ENCODE peak calls at places on chromosomes 12 and 14, in ten cellular contexts. S is CD8-positive, alpha-beta T cell; I is A549; V is Panc1; W is MM.1S; N is H7; C is suprapubic skin; Y is WERI-Rb-1; O is cardiac fibroblast; T is gastrocnemius medialis. F is an unnamed sample.

GRCh38 chr14:90003526-90004312 is 48.0 kb downstream of the TDP1 start:
- DNase-seq in S (no peak), I (no peak), V (no peak), W (no peak), N (no peak), C (no peak), Y (no peak), O (no peak), T (no peak), F (no peak)

GRCh38 chr12:15011162-15011561 is 38.3 kb downstream of the PDE6H start:
- DNase-seq in S (no peak), I (peak), V (no peak), W (peak), N (no peak), C (no peak), Y (no peak), O (no peak), T (no peak), F (no peak)

GRCh38 chr14:73216035-73216434 is 21.3 kb upstream of the PAPLN start:
- DNase-seq in S (no peak), I (no peak), V (no peak), W (no peak), N (no peak), C (no peak), Y (no peak), O (no peak), T (no peak), F (no peak)

GRCh38 chr12:6323340-6323994 is 13.0 kb downstream of the PLEKHG6 start:
- DNase-seq in S (peak), I (peak), V (peak), W (peak), N (peak), C (peak), Y (peak), O (peak), T (peak), F (no peak)

GRCh38 chr14:104438166-104438887 is 141.2 kb upstream of the C14orf180 start:
- DNase-seq in S (no peak), I (no peak), V (no peak), W (no peak), N (peak), C (peak), Y (no peak), O (no peak), T (no peak), F (no peak)

GRCh38 chr14:75982724-75983358 is 1.0 kb upstream of the TGFB3 start:
- DNase-seq in S (no peak), I (peak), V (no peak), W (peak), N (peak), C (peak), Y (no peak), O (peak), T (no peak), F (no peak)

GRCh38 chr12:29616664-29617409 is 119.4 kb upstream of the OVCH1 start:
- DNase-seq in S (no peak), I (peak), V (peak), W (no peak), N (no peak), C (no peak), Y (no peak), O (peak), T (no peak), F (no peak)

GRCh38 chr12:71282020-71282419 is 124.2 kb upstream of the TSPAN8 start:
- DNase-seq in S (no peak), I (no peak), V (no peak), W (no peak), N (no peak), C (no peak), Y (no peak), O (no peak), T (no peak), F (no peak)

GRCh38 chr12:94100254-94100653 is 48.1 kb upstream of the PLXNC1 start:
- DNase-seq in S (no peak), I (peak), V (peak), W (no peak), N (no peak), C (no peak), Y (no peak), O (no peak), T (peak), F (peak)

GRCh38 chr14:96297999-96298398 is 42.0 kb downstream of the BDKRB1 start:
- DNase-seq in S (no peak), I (no peak), V (no peak), W (no peak), N (no peak), C (no peak), Y (no peak), O (no peak), T (no peak), F (no peak)

GRCh38 chr12:7884687-7885086 is 12.0 kb upstream of the SLC2A14 start:
- DNase-seq in S (no peak), I (no peak), V (no peak), W (no peak), N (no peak), C (no peak), Y (no peak), O (no peak), T (no peak), F (no peak)

GRCh38 chr12:86697916-86698315 is 441.7 kb upstream of the MGAT4C start:
- DNase-seq in S (no peak), I (no peak), V (no peak), W (no peak), N (no peak), C (no peak), Y (no peak), O (peak), T (no peak), F (no peak)

GRCh38 chr14:102020058-102020971 is 55.9 kb downstream of the DYNC1H1 start:
- DNase-seq in S (peak), I (no peak), V (no peak), W (no peak), N (no peak), C (no peak), Y (peak), O (no peak), T (no peak), F (peak)

GRCh38 chr14:75653563-75653962 is 7.1 kb downstream of the ERG28 start:
- DNase-seq in S (no peak), I (no peak), V (no peak), W (no peak), N (no peak), C (no peak), Y (no peak), O (no peak), T (no peak), F (no peak)

GRCh38 chr14:99971929-99972747 is 93.1 kb upstream of the EVL start:
- DNase-seq in S (peak), I (no peak), V (no peak), W (no peak), N (peak), C (no peak), Y (peak), O (no peak), T (no peak), F (no peak)

GRCh38 chr12:27338473-27338872 is 5.8 kb downstream of the BMAL2 start:
- DNase-seq in S (no peak), I (no peak), V (no peak), W (no peak), N (no peak), C (no peak), Y (no peak), O (no peak), T (no peak), F (no peak)

GRCh38 chr14:72451081-72451972 is 442.6 kb downstream of the DPF3 start:
- DNase-seq in S (peak), I (no peak), V (no peak), W (peak), N (no peak), C (no peak), Y (peak), O (no peak), T (no peak), F (peak)

GRCh38 chr12:123028475-123028874 is 48.0 kb downstream of the ARL6IP4 start:
- DNase-seq in S (no peak), I (no peak), V (no peak), W (no peak), N (no peak), C (no peak), Y (no peak), O (no peak), T (no peak), F (no peak)

GRCh38 chr12:131836714-131837397 is 8.7 kb downstream of the MMP17 start:
- DNase-seq in S (no peak), I (no peak), V (no peak), W (no peak), N (no peak), C (peak), Y (no peak), O (no peak), T (no peak), F (no peak)

GRCh38 chr12:109147954-109148353 is 31.6 kb downstream of the ACACB start:
- DNase-seq in S (no peak), I (no peak), V (no peak), W (no peak), N (no peak), C (peak), Y (peak), O (peak), T (peak), F (no peak)

GRCh38 chr14:101601603-101602465 is 40.5 kb downstream of the DIO3 start:
- DNase-seq in S (peak), I (no peak), V (no peak), W (no peak), N (peak), C (no peak), Y (no peak), O (no peak), T (no peak), F (no peak)

GRCh38 chr14:59363545-59364226 is 101.5 kb downstream of the GPR135 start:
- DNase-seq in S (no peak), I (peak), V (no peak), W (no peak), N (no peak), C (no peak), Y (no peak), O (peak), T (no peak), F (no peak)

GRCh38 chr12:132336451-132337413 is 7.3 kb upstream of the GALNT9 start:
- DNase-seq in S (no peak), I (no peak), V (no peak), W (no peak), N (no peak), C (no peak), Y (no peak), O (no peak), T (no peak), F (no peak)

GRCh38 chr12:85825751-85826150 is 10.5 kb downstream of the RASSF9 start:
- DNase-seq in S (no peak), I (no peak), V (no peak), W (no peak), N (no peak), C (no peak), Y (peak), O (no peak), T (no peak), F (no peak)

GRCh38 chr14:85317491-85318021 is 212.4 kb upstream of the FLRT2 start:
- DNase-seq in S (no peak), I (no peak), V (no peak), W (no peak), N (no peak), C (no peak), Y (no peak), O (no peak), T (no peak), F (no peak)

GRCh38 chr12:48583728-48584127 is 13.9 kb upstream of the LALBA start:
- DNase-seq in S (no peak), I (no peak), V (no peak), W (no peak), N (no peak), C (no peak), Y (no peak), O (no peak), T (no peak), F (no peak)

GRCh38 chr14:56659964-56660551 is 80.5 kb downstream of the TMEM260 start:
- DNase-seq in S (no peak), I (peak), V (peak), W (peak), N (peak), C (no peak), Y (no peak), O (peak), T (no peak), F (peak)

GRCh38 chr12:125029756-125030358 is 35.4 kb upstream of the AACS start:
- DNase-seq in S (no peak), I (no peak), V (no peak), W (no peak), N (no peak), C (no peak), Y (peak), O (no peak), T (no peak), F (no peak)

GRCh38 chr12:121560392-121561021 is 20.3 kb downstream of the KDM2B start:
- DNase-seq in S (no peak), I (no peak), V (no peak), W (no peak), N (peak), C (no peak), Y (no peak), O (no peak), T (no peak), F (no peak)

DNA sequence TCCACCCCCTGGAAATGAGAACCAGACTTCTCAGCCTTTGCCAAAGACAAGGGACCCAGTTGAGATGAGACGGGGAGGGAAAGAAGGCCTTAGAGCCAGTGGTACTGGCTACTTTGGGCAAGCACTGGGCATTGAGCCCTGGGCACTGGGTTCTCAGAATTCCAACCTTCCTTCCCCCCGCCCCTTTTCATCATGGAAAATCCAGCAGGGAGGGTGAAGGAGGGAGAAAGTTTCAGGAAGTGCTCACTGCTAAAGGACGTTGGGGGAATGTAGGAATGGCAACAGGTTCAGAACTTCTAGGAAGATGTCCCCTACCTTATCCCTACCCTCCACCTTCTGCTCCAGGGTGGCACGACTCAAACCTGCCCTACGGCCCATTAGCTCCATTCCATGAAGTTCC is 4.2 kb upstream of the TNS2 start:
- DNase-seq in S (no peak), I (no peak), V (no peak), W (no peak), N (peak), C (no peak), Y (no peak), O (no peak), T (no peak), F (no peak)
- H3K4me3 ChIP-seq in S (no peak), I (no peak), V (no peak), W (peak), N (no peak), C (peak), Y (peak), O (peak), T (peak), F (no peak)

GRCh38 chr12:81222841-81223595 is 145.1 kb downstream of the ACSS3 start:
- DNase-seq in S (no peak), I (no peak), V (no peak), W (no peak), N (no peak), C (no peak), Y (no peak), O (no peak), T (no peak), F (no peak)
- H3K4me3 ChIP-seq in S (no peak), I (no peak), V (no peak), W (no peak), N (no peak), C (no peak), Y (no peak), O (no peak), T (no peak), F (no peak)

DNA sequence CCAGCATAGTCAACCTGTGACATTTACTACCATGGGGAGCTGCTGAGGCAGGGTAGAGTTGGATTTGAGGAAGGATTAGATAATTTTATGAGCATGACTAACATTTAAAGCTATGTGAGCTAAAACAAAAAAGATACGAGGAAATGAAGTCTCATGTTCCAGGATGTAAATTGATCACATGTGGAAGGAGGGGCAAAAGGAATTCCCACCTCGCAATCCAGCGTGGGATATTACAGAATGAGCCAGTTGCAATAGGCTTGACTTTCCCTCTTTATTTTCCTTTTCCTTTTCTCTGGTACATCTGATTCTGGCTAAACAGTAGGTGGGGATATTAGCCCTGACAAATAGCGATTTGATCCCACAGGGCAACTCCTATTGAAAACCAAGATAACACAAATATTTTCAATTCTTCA is 214.9 kb upstream of the HMGA2 start:
- DNase-seq in S (no peak), I (peak), V (no peak), W (no peak), N (no peak), C (no peak), Y (no peak), O (peak), T (no peak), F (no peak)
- H3K4me3 ChIP-seq in S (no peak), I (no peak), V (no peak), W (no peak), N (no peak), C (no peak), Y (no peak), O (no peak), T (no peak), F (no peak)

GRCh38 chr12:58424735-58425379 is 483.5 kb downstream of the ATP23 start:
- DNase-seq in S (no peak), I (no peak), V (no peak), W (peak), N (no peak), C (no peak), Y (no peak), O (no peak), T (no peak), F (no peak)
- H3K4me3 ChIP-seq in S (no peak), I (peak), V (no peak), W (peak), N (no peak), C (no peak), Y (no peak), O (no peak), T (no peak), F (no peak)

GRCh38 chr12:65728348-65728912 is 95.9 kb upstream of the HMGA2 start:
- DNase-seq in S (no peak), I (no peak), V (no peak), W (no peak), N (no peak), C (no peak), Y (no peak), O (no peak), T (no peak), F (no peak)
- H3K4me3 ChIP-seq in S (no peak), I (no peak), V (peak), W (no peak), N (peak), C (no peak), Y (no peak), O (peak), T (no peak), F (no peak)

F was measured in Jurkat, Clone E6-1.